ENCODE peak calls at places on chromosomes 6 and 20, in four cellular contexts. B is LoVo; Q is M059J; K is stimulated activated CD4-positive, alpha-beta T cell treated with anti-CD3 and anti-CD28 coated beads, Interleukin-15, amount 100 ng/mL, for 1 hour. V is an unnamed sample.

GRCh38 chr6:152063170-152063921 is 255.9 kb downstream of the ESR1 start:
- DNase-seq in B (no peak), Q (peak), K (no peak), V (no peak)

GRCh38 chr6:24060982-24061754 is 64.8 kb upstream of the NRSN1 start:
- DNase-seq in B (no peak), Q (no peak), K (no peak), V (no peak)

GRCh38 chr6:53348436-53349208 is at the start of gene ELOVL5:
- DNase-seq in B (peak), Q (peak), K (peak), V (peak)

GRCh38 chr6:71977860-71978259 is 91.5 kb downstream of the RIMS1 start:
- DNase-seq in B (no peak), Q (no peak), K (no peak), V (no peak)

GRCh38 chr6:44442833-44443444 is 55.4 kb downstream of the CDC5L start:
- DNase-seq in B (no peak), Q (no peak), K (no peak), V (no peak)

GRCh38 chr20:25196701-25197120 is 1.2 kb downstream of the ENTPD6 start:
- DNase-seq in B (no peak), Q (no peak), K (no peak), V (no peak)

GRCh38 chr6:14824835-14825223 is 421.0 kb upstream of the JARID2 start:
- DNase-seq in B (no peak), Q (peak), K (no peak), V (no peak)

GRCh38 chr20:50918403-50918802 is 12.8 kb downstream of the ADNP start:
- DNase-seq in B (no peak), Q (no peak), K (no peak), V (no peak)

GRCh38 chr6:162962093-162962492 is 234.3 kb downstream of the PACRG start:
- DNase-seq in B (no peak), Q (peak), K (no peak), V (no peak)

GRCh38 chr6:27865952-27866369 is 46.2 kb downstream of the OR2B2 start:
- DNase-seq in B (peak), Q (peak), K (no peak), V (no peak)

GRCh38 chr6:106360410-106360988 is at the start of gene CRYBG1:
- DNase-seq in B (peak), Q (peak), K (peak), V (peak)

GRCh38 chr6:127972815-127973214 is 72.0 kb upstream of the THEMIS start:
- DNase-seq in B (no peak), Q (peak), K (no peak), V (no peak)

GRCh38 chr6:2748183-2748582 is 2.5 kb downstream of the MYLK4 start:
- DNase-seq in B (no peak), Q (no peak), K (no peak), V (no peak)

GRCh38 chr6:10837692-10837996 is 695 bp downstream of the MAK start:
- DNase-seq in B (peak), Q (no peak), K (no peak), V (no peak)

GRCh38 chr6:3163248-3163594 is 5.9 kb upstream of the TUBB2A start:
- DNase-seq in B (no peak), Q (no peak), K (no peak), V (no peak)

GRCh38 chr6:35054106-35054742 is 86.9 kb downstream of the TCP11 start:
- DNase-seq in B (no peak), Q (no peak), K (no peak), V (no peak)

GRCh38 chr6:24743265-24743943 is 24.4 kb upstream of the C6orf62 start:
- DNase-seq in B (peak), Q (peak), K (no peak), V (no peak)

GRCh38 chr6:121055572-121056163 is 278.6 kb downstream of the TBC1D32 start:
- DNase-seq in B (peak), Q (peak), K (no peak), V (no peak)

GRCh38 chr6:28948782-28949486 is 25.1 kb upstream of the TRIM27 start:
- DNase-seq in B (no peak), Q (no peak), K (no peak), V (no peak)

GRCh38 chr6:52909531-52909930 is at the start of gene GSTA3:
- DNase-seq in B (no peak), Q (no peak), K (no peak), V (no peak)